ENCODE peak calls at places on chromosomes 11 and 22, in four cellular contexts. M is H1, S is transverse colon, Z is prostate gland. Q is an unnamed sample. For H3K4me1 and H3K9me3, the result is how much of the 10 kb centered on the place peaks cover.

GRCh38 chr11:59186130-59186594 is 14.2 kb downstream of the DTX4 start:
- DNase-seq in M (no peak), S (peak), Z (no peak), Q (no peak)

GRCh38 chr11:121198491-121198890 is 94.1 kb upstream of the SC5D start:
- DNase-seq in M (no peak), S (no peak), Z (no peak), Q (no peak)

GRCh38 chr11:61173456-61173855 is 12.2 kb upstream of the VPS37C start:
- DNase-seq in M (no peak), S (no peak), Z (no peak), Q (no peak)

GRCh38 chr11:87176044-87176443 is 138.3 kb downstream of the TMEM135 start:
- DNase-seq in M (peak), S (no peak), Z (no peak), Q (no peak)

GRCh38 chr11:119134389-119134978 is 13.1 kb downstream of the HINFP start:
- DNase-seq in M (no peak), S (no peak), Z (no peak), Q (no peak)

GRCh38 chr22:36183446-36183845 is 18.2 kb downstream of the APOL4 start:
- DNase-seq in M (no peak), S (no peak), Z (no peak), Q (no peak)

GRCh38 chr11:72609451-72609850 is 64.8 kb downstream of the PDE2A start:
- DNase-seq in M (no peak), S (no peak), Z (no peak), Q (no peak)

GRCh38 chr11:128603752-128604472 is 16.6 kb upstream of the ETS1 start:
- DNase-seq in M (no peak), S (no peak), Z (no peak), Q (no peak)

GRCh38 chr11:76700177-76701100 is 29.9 kb upstream of the LRRC32 start:
- DNase-seq in M (no peak), S (no peak), Z (no peak), Q (no peak)

DNA sequence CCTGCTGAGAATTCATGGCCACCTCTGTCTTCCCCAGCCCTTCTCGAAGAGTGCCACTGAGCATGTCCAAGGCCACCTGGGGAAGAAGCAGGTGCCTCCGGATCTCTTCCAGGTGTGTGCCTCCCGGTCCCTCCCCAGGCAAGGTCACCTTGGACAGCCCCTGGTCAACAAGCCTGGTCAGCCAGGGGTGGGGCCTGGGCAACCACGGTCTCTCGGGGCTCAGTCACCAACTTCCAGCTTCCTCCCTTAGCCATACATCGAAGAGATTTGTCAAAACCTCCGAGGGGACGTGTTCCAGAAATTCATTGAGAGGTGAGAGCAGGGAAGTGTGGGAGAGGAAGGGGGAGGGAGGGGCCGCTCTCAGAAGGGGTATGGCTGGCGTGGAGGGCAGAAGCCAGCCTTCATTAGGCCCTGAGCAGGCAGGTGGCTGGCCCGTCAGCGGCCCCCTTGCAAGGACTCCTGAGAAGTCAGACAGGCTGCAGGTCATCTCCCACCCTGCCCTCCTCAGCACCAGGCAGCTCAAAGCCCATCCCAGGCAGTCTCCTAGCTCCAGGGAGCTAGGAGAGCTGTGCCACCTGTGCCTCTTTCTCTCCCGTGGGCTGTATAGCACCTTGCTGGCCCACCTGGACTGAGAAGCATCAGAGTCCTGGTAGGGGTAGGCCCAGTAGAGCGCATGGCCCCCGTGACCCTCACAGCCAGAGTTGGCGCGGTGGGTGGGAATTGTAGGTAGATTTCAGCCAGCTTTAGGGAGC is 9.3 kb upstream of the ANKRD13D start:
- DNase-seq in M (no peak), S (no peak), Z (no peak), Q (no peak)
- TF ChIP-seq POLR2AphosphoS5 in M (no peak), S (no peak), Z (no peak), Q (no peak)

GRCh38 chr11:69429716-69430491 is 51.6 kb upstream of the LINC01488 start:
- DNase-seq in M (no peak), S (no peak), Z (no peak), Q (no peak)
- H3K4me1 ChIP-seq in M (under half), S (under half), Z (under half), Q (under half)

GRCh38 chr11:65288706-65289536 is 25.7 kb upstream of the CDC42EP2 start:
- DNase-seq in M (no peak), S (no peak), Z (no peak), Q (no peak)
- H3K9me3 ChIP-seq in M (under half), S (under half), Z (under half), Q (under half)

GRCh38 chr11:34192481-34193401 is 87.3 kb downstream of the NAT10 start:
- DNase-seq in M (no peak), S (peak), Z (peak), Q (no peak)
- TF ChIP-seq POLR2AphosphoS5 in M (no peak), S (no peak), Z (no peak), Q (no peak)

GRCh38 chr22:18111759-18112330 is 1.2 kb downstream of the TUBA8 start:
- DNase-seq in M (no peak), S (no peak), Z (no peak), Q (no peak)

GRCh38 chr22:18113680-18114394 is 3.2 kb downstream of the TUBA8 start:
- DNase-seq in M (no peak), S (no peak), Z (no peak), Q (no peak)

GRCh38 chr22:18114495-18114894 is 3.9 kb downstream of the TUBA8 start:
- DNase-seq in M (no peak), S (no peak), Z (no peak), Q (no peak)

GRCh38 chr22:18110944-18111758 is 542 bp downstream of the TUBA8 start:
- DNase-seq in M (no peak), S (no peak), Z (no peak), Q (no peak)

GRCh38 chr22:18112440-18112839 is 1.8 kb downstream of the TUBA8 start:
- DNase-seq in M (no peak), S (no peak), Z (no peak), Q (no peak)
- H3K4me1 ChIP-seq in M (under half), S (under half), Z (under half), Q (under half)

GRCh38 chr11:6584528-6584927 is 18.9 kb downstream of the RRP8 start:
- DNase-seq in M (no peak), S (no peak), Z (no peak), Q (no peak)
- H3K9me3 ChIP-seq in M (under half), S (under half), Z (under half), Q (under half)

GRCh38 chr22:17772249-17772962 is 1.9 kb downstream of the BID start:
- DNase-seq in M (no peak), S (no peak), Z (no peak), Q (no peak)

GRCh38 chr22:17774928-17775675 is 833 bp upstream of the BID start:
- DNase-seq in M (no peak), S (no peak), Z (no peak), Q (no peak)

GRCh38 chr22:17774206-17774927 is at the start of gene BID:
- DNase-seq in M (no peak), S (peak), Z (no peak), Q (no peak)

GRCh38 chr22:17772963-17773605 is 1.2 kb downstream of the BID start:
- DNase-seq in M (no peak), S (no peak), Z (no peak), Q (no peak)

DNA sequence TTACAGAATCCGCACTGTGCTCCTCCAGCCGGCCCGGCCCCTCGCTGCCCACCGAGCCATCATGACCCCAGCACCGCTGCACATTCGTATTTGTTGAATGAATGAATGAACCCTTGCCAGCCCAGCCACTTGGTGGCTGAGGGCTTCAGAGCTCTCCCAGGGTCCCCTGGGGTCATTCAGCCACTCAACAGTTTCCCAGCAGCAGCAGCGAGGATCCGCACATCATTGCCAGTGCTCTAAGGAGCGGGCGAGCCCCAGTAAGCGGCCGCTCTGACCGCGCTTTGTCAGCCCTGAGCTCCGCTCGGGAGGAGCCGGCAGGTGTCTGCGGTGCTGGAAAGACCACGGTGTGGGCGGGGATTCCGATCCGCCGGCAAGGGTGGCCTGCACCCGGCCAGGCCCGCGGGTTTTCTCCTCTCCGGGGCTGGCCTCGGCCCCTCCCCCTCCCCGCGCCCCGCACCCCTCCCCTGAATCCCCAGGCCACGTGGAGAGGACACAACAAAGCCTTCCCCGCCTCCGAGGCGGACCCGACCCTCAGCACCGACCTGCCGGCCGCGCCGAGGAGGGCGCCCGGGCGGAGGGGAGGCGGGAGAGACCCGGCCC is 563 bp downstream of the BID start:
- DNase-seq in M (no peak), S (peak), Z (no peak), Q (no peak)
- TF ChIP-seq POLR2AphosphoS5 in M (peak), S (no peak), Z (no peak), Q (no peak)

Q was measured in breast epithelium.